ENCODE peak calls at places on chromosomes 7 and 10, in nine cellular contexts. A is fibroblast of lung; B is HTR-8/SVneo; I is effector memory CD8-positive, alpha-beta T cell; U is activated CD4-positive, CD25-positive, alpha-beta regulatory T cell treated with anti-CD3 and anti-CD28 coated beads, Interleukin-2, amount 50 U/mL, for 72 hours; Q is GM06990; O is right cardiac atrium; G is memory B cell; N is NCI-H2081 treated with DMSO at 0.1 percent for 48 hours. E is an unnamed sample.

GRCh38 chr10:72685264-72685921 is 6.5 kb upstream of the MCU start:
- DNase-seq in I (no peak), Q (no peak), N (no peak), G (no peak), B (no peak), A (no peak), U (no peak), O (no peak), E (peak)

GRCh38 chr7:148750442-148751355 is 52.0 kb downstream of the CUL1 start:
- DNase-seq in G (no peak), B (no peak), U (no peak), Q (no peak), A (no peak), O (no peak), I (no peak), N (no peak), E (no peak)

GRCh38 chr7:112362796-112363195 is 87.5 kb upstream of the IFRD1 start:
- DNase-seq in N (no peak), G (no peak), O (peak), Q (no peak), I (no peak), A (peak), B (no peak), U (no peak), E (no peak)

GRCh38 chr7:1368682-1369571 is 90.3 kb downstream of the MICALL2 start:
- DNase-seq in I (no peak), N (no peak), O (peak), B (peak), A (no peak), G (no peak), Q (peak), U (peak), E (peak)

GRCh38 chr7:98831641-98832221 is 38.1 kb downstream of the TMEM130 start:
- DNase-seq in Q (no peak), I (peak), O (no peak), A (peak), U (peak), N (no peak), G (no peak), B (no peak), E (no peak)

GRCh38 chr10:29634105-29634504 is 666 bp downstream of the SVIL start:
- DNase-seq in U (no peak), O (no peak), Q (no peak), I (no peak), A (no peak), B (no peak), G (no peak), N (no peak), E (no peak)

GRCh38 chr10:49068209-49068608 is 47.1 kb downstream of the VSTM4 start:
- DNase-seq in B (no peak), Q (no peak), I (no peak), N (no peak), U (no peak), A (no peak), O (no peak), G (no peak), E (no peak)

GRCh38 chr7:70632400-70632799 is 499.5 kb upstream of the GALNT17 start:
- DNase-seq in I (no peak), A (no peak), B (no peak), G (no peak), Q (no peak), O (no peak), U (no peak), N (no peak), E (no peak)

GRCh38 chr7:35036361-35037171 is 719 bp downstream of the DPY19L1 start:
- DNase-seq in O (peak), A (peak), Q (peak), U (peak), I (peak), B (peak), N (no peak), G (peak), E (peak)

GRCh38 chr7:158422551-158423189 is 165.0 kb downstream of the PTPRN2 start:
- DNase-seq in N (no peak), U (no peak), B (no peak), I (no peak), A (no peak), O (no peak), Q (no peak), G (no peak), E (no peak)